ENCODE peak calls at places on chromosome 1, in ten cellular contexts. Y, D, P, N, R, O, U, L, C and B are unnamed samples.

GRCh38 chr1:236451796-236452373 is 57.8 kb downstream of the EDARADD start:
- DNase-seq in Y (peak), D (no peak), P (no peak), N (no peak), R (peak), O (peak), U (no peak), L (peak), C (peak), B (no peak)

GRCh38 chr1:66176012-66176715 is 357.8 kb upstream of the SGIP1 start:
- DNase-seq in Y (no peak), D (no peak), P (no peak), N (no peak), R (no peak), O (no peak), U (no peak), L (no peak), C (peak), B (no peak)

GRCh38 chr1:199173356-199173755 is 534.5 kb downstream of the PTPRC start:
- DNase-seq in Y (peak), D (no peak), P (no peak), N (no peak), R (no peak), O (no peak), U (peak), L (peak), C (no peak), B (no peak)

GRCh38 chr1:81478217-81478616 is 322.5 kb upstream of the ADGRL2 start:
- DNase-seq in Y (no peak), D (no peak), P (no peak), N (no peak), R (no peak), O (peak), U (no peak), L (no peak), C (no peak), B (no peak)

GRCh38 chr1:14668448-14669029 is 70.1 kb downstream of the KAZN start:
- DNase-seq in Y (no peak), D (no peak), P (no peak), N (no peak), R (no peak), O (no peak), U (no peak), L (no peak), C (peak), B (no peak)

GRCh38 chr1:184825571-184825970 is 70.9 kb upstream of the EDEM3 start:
- DNase-seq in Y (no peak), D (no peak), P (no peak), N (no peak), R (no peak), O (no peak), U (no peak), L (no peak), C (no peak), B (no peak)

GRCh38 chr1:22880174-22880601 is 92.5 kb downstream of the LACTBL1 start:
- DNase-seq in Y (peak), D (no peak), P (no peak), N (no peak), R (no peak), O (no peak), U (no peak), L (no peak), C (no peak), B (no peak)

GRCh38 chr1:244896550-244896949 is 32.2 kb upstream of the HNRNPU start:
- DNase-seq in Y (peak), D (no peak), P (no peak), N (no peak), R (no peak), O (no peak), U (peak), L (no peak), C (no peak), B (no peak)

GRCh38 chr1:918843-919242 is 4.9 kb upstream of the SAMD11 start:
- DNase-seq in Y (no peak), D (no peak), P (no peak), N (no peak), R (no peak), O (no peak), U (no peak), L (no peak), C (no peak), B (no peak)

GRCh38 chr1:27872802-27873665 is 690 bp downstream of the THEMIS2 start:
- DNase-seq in Y (peak), D (no peak), P (no peak), N (no peak), R (no peak), O (no peak), U (no peak), L (peak), C (peak), B (no peak)

GRCh38 chr1:173749137-173749536 is 34.4 kb downstream of the KLHL20 start:
- DNase-seq in Y (peak), D (no peak), P (no peak), N (no peak), R (no peak), O (no peak), U (no peak), L (no peak), C (no peak), B (no peak)

GRCh38 chr1:57423135-57424131 is at the start of gene DAB1:
- DNase-seq in Y (peak), D (no peak), P (no peak), N (no peak), R (no peak), O (no peak), U (no peak), L (peak), C (peak), B (no peak)

GRCh38 chr1:149927056-149927534 is 508 bp downstream of the SF3B4 start:
- DNase-seq in Y (peak), D (no peak), P (no peak), N (no peak), R (no peak), O (peak), U (no peak), L (peak), C (no peak), B (no peak)

GRCh38 chr1:234997201-234998173 is 131.2 kb downstream of the TOMM20 start:
- DNase-seq in Y (peak), D (peak), P (peak), N (peak), R (peak), O (peak), U (peak), L (peak), C (no peak), B (peak)

GRCh38 chr1:197399691-197400521 is 131.9 kb downstream of the CRB1 start:
- DNase-seq in Y (peak), D (no peak), P (no peak), N (no peak), R (peak), O (peak), U (no peak), L (peak), C (peak), B (no peak)

GRCh38 chr1:117657031-117657430 is 51.2 kb downstream of the TENT5C start:
- DNase-seq in Y (peak), D (no peak), P (no peak), N (no peak), R (no peak), O (peak), U (peak), L (peak), C (no peak), B (no peak)

GRCh38 chr1:32791881-32792280 is 25.3 kb downstream of the YARS1 start:
- DNase-seq in Y (peak), D (no peak), P (no peak), N (no peak), R (no peak), O (no peak), U (no peak), L (peak), C (no peak), B (no peak)

GRCh38 chr1:230174765-230175747 is 108.0 kb downstream of the GALNT2 start:
- DNase-seq in Y (no peak), D (no peak), P (no peak), N (no peak), R (no peak), O (no peak), U (no peak), L (no peak), C (no peak), B (no peak)

GRCh38 chr1:170929412-170929834 is 5.9 kb upstream of the MROH9 start:
- DNase-seq in Y (peak), D (no peak), P (no peak), N (no peak), R (no peak), O (no peak), U (no peak), L (no peak), C (peak), B (no peak)

GRCh38 chr1:3992103-3992556 is 92.1 kb upstream of the C1orf174 start:
- DNase-seq in Y (no peak), D (no peak), P (no peak), N (no peak), R (no peak), O (no peak), U (no peak), L (no peak), C (no peak), B (no peak)

DNA sequence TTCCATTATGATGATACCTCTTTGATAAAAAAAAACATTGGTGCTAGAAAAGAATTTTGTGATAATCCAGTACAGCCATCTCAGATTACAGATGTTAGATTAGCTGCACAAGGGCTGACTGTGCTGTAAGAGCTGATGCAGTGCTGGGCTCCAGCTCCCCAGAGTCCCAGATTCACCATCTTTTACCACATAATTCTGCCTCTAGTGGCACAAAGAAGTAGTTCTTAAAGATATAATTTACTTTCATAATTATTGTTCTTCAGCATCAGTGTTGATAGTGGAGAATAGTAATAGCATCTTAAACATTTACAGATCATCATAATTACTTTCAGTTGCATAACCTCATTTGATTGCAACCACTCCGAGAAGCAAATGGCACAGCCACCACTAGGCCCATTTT is 262.1 kb downstream of the BRINP2 start:
- DNase-seq in Y (peak), D (no peak), P (no peak), N (no peak), R (no peak), O (no peak), U (no peak), L (no peak), C (peak), B (no peak)
- TF ChIP-seq CTCF in Y (peak), D (no peak), P (no peak), N (no peak), R (no peak), O (no peak), U (no peak), L (peak), C (peak), B (no peak)

GRCh38 chr1:176736015-176736414 is 273.0 kb downstream of the PAPPA2 start:
- DNase-seq in Y (no peak), D (no peak), P (no peak), N (no peak), R (no peak), O (no peak), U (no peak), L (no peak), C (no peak), B (no peak)
- H3K4me3 ChIP-seq in Y (no peak), D (no peak), P (no peak), N (no peak), R (no peak), O (no peak), U (no peak), L (no peak), C (no peak), B (no peak)

GRCh38 chr1:155471891-155472290 is 90.7 kb downstream of the ASH1L start:
- DNase-seq in Y (no peak), D (no peak), P (no peak), N (no peak), R (no peak), O (no peak), U (no peak), L (no peak), C (no peak), B (no peak)

GRCh38 chr1:155471026-155471425 is 91.6 kb downstream of the ASH1L start:
- DNase-seq in Y (no peak), D (no peak), P (no peak), N (no peak), R (no peak), O (no peak), U (no peak), L (no peak), C (no peak), B (no peak)

GRCh38 chr1:155466617-155466972 is 96.0 kb downstream of the ASH1L start:
- DNase-seq in Y (no peak), D (no peak), P (no peak), N (no peak), R (no peak), O (no peak), U (no peak), L (no peak), C (no peak), B (no peak)

GRCh38 chr1:155463865-155464264 is 98.7 kb downstream of the ASH1L start:
- DNase-seq in Y (peak), D (no peak), P (no peak), N (no peak), R (no peak), O (no peak), U (peak), L (peak), C (no peak), B (no peak)

DNA sequence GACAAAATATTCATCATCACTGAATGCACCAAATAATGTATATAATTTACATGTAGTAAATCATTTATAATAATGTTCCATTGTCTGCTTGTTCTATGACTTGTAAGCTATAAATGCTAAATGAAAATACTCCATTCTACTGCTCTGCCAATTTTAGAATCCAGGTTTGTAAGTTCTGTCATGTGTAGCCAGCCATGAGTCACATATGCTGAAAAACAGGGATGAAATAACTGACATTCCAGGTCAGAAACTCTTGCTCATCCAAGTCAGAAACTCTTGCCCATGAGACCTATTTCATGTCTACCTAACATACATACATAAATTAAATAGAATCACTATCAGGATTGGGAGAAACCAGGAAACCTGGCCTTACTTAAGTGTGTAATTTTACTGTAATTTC is 95.6 kb downstream of the ASH1L start:
- DNase-seq in Y (peak), D (no peak), P (no peak), N (no peak), R (no peak), O (no peak), U (peak), L (peak), C (no peak), B (no peak)
- TF ChIP-seq CTCF in Y (no peak), D (no peak), P (no peak), N (no peak), R (no peak), O (no peak), U (no peak), L (no peak), C (no peak), B (no peak)

GRCh38 chr1:162970021-162970420 is 99.1 kb upstream of the RGS4 start:
- DNase-seq in Y (no peak), D (no peak), P (no peak), N (no peak), R (no peak), O (no peak), U (no peak), L (no peak), C (no peak), B (no peak)

GRCh38 chr1:162976628-162977027 is 92.5 kb upstream of the RGS4 start:
- DNase-seq in Y (peak), D (no peak), P (no peak), N (no peak), R (no peak), O (no peak), U (no peak), L (peak), C (no peak), B (no peak)

GRCh38 chr1:162973381-162973795 is 95.8 kb upstream of the RGS4 start:
- DNase-seq in Y (peak), D (no peak), P (no peak), N (no peak), R (no peak), O (no peak), U (peak), L (peak), C (no peak), B (no peak)

GRCh38 chr1:162974810-162975209 is 94.4 kb upstream of the RGS4 start:
- DNase-seq in Y (no peak), D (no peak), P (no peak), N (no peak), R (no peak), O (no peak), U (no peak), L (no peak), C (no peak), B (no peak)

GRCh38 chr1:162972768-162973167 is 96.4 kb upstream of the RGS4 start:
- DNase-seq in Y (no peak), D (no peak), P (no peak), N (no peak), R (no peak), O (no peak), U (no peak), L (no peak), C (no peak), B (no peak)
- H3K4me3 ChIP-seq in Y (no peak), D (no peak), P (no peak), N (no peak), R (no peak), O (no peak), U (no peak), L (no peak), C (no peak), B (no peak)